ENCODE peak calls at places on chromosomes 6 and 20, in five cellular contexts. Q, N, M, B and F are unnamed samples.

GRCh38 chr6:150537481-150537880 is 62.2 kb upstream of the PLEKHG1 start:
- DNase-seq in Q (no peak), N (no peak), M (no peak), B (no peak), F (no peak)

GRCh38 chr6:31966997-31967925 is 4.7 kb downstream of the DXO start:
- DNase-seq in Q (no peak), N (no peak), M (no peak), B (no peak), F (no peak)

GRCh38 chr6:3227363-3228045 is at the start of gene TUBB2B:
- DNase-seq in Q (no peak), N (no peak), M (no peak), B (no peak), F (no peak)

GRCh38 chr6:111551521-111552231 is 54.0 kb downstream of the TRAF3IP2 start:
- DNase-seq in Q (no peak), N (peak; percentile 95), M (peak; percentile 83), B (no peak), F (peak; percentile 59)

GRCh38 chr6:149960488-149960887 is 3.3 kb upstream of the ULBP1 start:
- DNase-seq in Q (no peak), N (no peak), M (no peak), B (no peak), F (no peak)

GRCh38 chr6:4459032-4459431 is 317.2 kb upstream of the CDYL start:
- DNase-seq in Q (no peak), N (no peak), M (no peak), B (peak; percentile 21), F (no peak)

GRCh38 chr6:26312501-26313390 is 52.3 kb upstream of the BTN3A2 start:
- DNase-seq in Q (no peak), N (peak; percentile 70), M (peak; percentile 80), B (peak; percentile 87), F (peak; percentile 85)

GRCh38 chr20:58070664-58071499 is 157.6 kb downstream of the ANKRD60 start:
- DNase-seq in Q (no peak), N (no peak), M (no peak), B (peak; percentile 0), F (no peak)

GRCh38 chr6:33455051-33455450 is 675 bp downstream of the ZBTB9 start:
- DNase-seq in Q (no peak), N (no peak), M (no peak), B (no peak), F (no peak)

GRCh38 chr6:4291453-4292403 is 156.4 kb upstream of the ECI2 start:
- DNase-seq in Q (no peak), N (no peak), M (no peak), B (no peak), F (no peak)

GRCh38 chr6:130203370-130203769 is 19.4 kb downstream of the SAMD3 start:
- DNase-seq in Q (no peak), N (no peak), M (no peak), B (no peak), F (no peak)

GRCh38 chr6:17360564-17360963 is 32.8 kb upstream of the CAP2 start:
- DNase-seq in Q (no peak), N (no peak), M (no peak), B (no peak), F (no peak)
- TF ChIP-seq POLR2A in Q (no peak), N (no peak), M (no peak), B (no peak), F (no peak)

GRCh38 chr20:62735331-62735821 is 26.7 kb downstream of the NTSR1 start:
- DNase-seq in Q (no peak), N (no peak), M (no peak), B (no peak), F (peak; percentile 5)
- TF ChIP-seq POLR2A in Q (no peak), N (no peak), M (no peak), B (no peak), F (no peak)

GRCh38 chr6:43627008-43627825 is 1.8 kb downstream of the GTPBP2 start:
- DNase-seq in Q (no peak), N (peak; percentile 91), M (peak; percentile 80), B (peak; percentile 75), F (peak; percentile 77)

GRCh38 chr6:43629505-43630300 is 639 bp upstream of the GTPBP2 start:
- DNase-seq in Q (peak; percentile 96), N (peak; percentile 97), M (peak; percentile 97), B (peak; percentile 98), F (peak; percentile 97)

GRCh38 chr6:43630980-43631619 is 2.0 kb upstream of the GTPBP2 start:
- DNase-seq in Q (no peak), N (no peak), M (no peak), B (no peak), F (no peak)

GRCh38 chr6:43629104-43629504 is at the start of gene GTPBP2:
- DNase-seq in Q (peak; percentile 91), N (peak; percentile 99), M (peak; percentile 99), B (peak; percentile 99), F (peak; percentile 99)

DNA sequence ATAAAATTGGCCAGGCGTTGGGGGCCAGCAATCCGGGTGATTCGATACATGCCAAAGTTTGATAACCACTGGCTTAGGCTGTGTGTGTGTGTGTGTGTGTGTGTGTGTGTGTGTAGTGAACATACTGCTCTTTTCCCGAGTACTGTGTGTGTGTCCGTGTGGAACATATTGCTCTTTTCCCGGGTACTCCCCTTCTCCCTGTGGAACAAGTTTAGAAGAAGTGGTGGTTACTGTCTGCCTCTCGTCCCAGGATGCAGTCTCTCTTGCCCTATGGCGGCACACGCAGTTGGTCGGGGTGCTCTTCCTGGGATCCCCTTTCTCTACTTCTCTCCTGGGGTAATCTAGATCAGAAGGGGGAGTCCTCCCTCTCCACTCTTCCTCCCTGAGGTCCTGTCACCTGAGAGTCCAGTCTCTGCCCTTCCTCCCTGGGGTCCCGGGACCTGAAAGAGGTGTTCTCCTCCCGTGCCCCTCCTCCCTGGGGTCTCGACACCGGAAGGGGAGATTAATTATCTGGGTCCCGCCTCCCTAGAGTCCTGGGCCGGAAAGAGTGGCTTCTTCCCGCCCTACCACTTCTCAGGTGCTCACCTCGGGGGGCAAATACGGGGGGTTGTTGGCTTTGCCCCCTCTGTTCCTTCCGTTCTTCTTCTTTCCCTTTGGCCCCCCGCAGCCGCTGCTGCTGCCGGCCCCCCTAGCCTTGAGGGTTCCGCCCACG is 516 bp downstream of the GTPBP2 start:
- DNase-seq in Q (peak; percentile 53), N (peak; percentile 73), M (peak; percentile 62), B (peak; percentile 46), F (peak; percentile 62)
- TF ChIP-seq POLR2A in Q (peak; percentile 4), N (no peak), M (no peak), B (no peak), F (no peak)

DNA sequence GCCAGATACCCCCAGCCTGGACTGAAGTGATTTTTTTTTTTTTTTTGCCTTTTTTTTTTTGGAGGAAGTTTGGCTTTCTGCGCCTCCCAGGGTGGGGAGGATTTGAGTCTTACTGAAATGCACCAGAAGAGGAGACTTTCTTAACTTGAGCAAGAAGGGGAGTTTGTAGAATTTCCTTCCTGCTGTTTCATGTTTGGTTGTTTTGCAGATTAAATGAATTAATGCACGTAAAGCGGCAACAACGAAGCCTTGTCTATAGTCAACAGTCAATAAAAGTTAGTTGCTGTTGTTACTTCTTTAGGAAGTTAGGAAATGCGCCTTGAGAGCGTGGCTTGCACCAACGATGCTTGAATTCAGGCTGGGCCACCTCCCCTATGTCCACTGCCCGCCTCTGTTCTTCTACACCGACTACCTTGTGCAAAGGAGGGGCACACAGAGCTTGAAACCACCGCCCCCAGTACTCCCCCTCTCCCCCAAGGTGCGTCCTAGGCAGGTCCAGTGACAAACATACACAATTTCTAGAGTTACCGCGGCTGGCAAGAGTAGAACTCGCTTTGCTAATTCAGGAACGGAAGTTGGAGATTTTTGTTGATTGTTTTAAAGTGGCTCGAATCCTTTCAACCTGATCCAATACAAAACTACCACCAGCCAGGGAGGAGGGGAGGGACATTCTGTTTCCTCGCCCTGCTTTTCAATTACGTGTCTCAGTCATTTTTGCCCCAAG is 828 bp upstream of the CYP24A1 start:
- DNase-seq in Q (no peak), N (no peak), M (no peak), B (no peak), F (no peak)
- TF ChIP-seq POLR2A in Q (no peak), N (no peak), M (no peak), B (no peak), F (no peak)

GRCh38 chr20:4720121-4720976 is 1.4 kb upstream of the PRND start:
- DNase-seq in Q (peak; percentile 79), N (peak; percentile 64), M (peak; percentile 70), B (peak; percentile 79), F (peak; percentile 83)
- TF ChIP-seq POLR2A in Q (no peak), N (no peak), M (no peak), B (no peak), F (no peak)

DNA sequence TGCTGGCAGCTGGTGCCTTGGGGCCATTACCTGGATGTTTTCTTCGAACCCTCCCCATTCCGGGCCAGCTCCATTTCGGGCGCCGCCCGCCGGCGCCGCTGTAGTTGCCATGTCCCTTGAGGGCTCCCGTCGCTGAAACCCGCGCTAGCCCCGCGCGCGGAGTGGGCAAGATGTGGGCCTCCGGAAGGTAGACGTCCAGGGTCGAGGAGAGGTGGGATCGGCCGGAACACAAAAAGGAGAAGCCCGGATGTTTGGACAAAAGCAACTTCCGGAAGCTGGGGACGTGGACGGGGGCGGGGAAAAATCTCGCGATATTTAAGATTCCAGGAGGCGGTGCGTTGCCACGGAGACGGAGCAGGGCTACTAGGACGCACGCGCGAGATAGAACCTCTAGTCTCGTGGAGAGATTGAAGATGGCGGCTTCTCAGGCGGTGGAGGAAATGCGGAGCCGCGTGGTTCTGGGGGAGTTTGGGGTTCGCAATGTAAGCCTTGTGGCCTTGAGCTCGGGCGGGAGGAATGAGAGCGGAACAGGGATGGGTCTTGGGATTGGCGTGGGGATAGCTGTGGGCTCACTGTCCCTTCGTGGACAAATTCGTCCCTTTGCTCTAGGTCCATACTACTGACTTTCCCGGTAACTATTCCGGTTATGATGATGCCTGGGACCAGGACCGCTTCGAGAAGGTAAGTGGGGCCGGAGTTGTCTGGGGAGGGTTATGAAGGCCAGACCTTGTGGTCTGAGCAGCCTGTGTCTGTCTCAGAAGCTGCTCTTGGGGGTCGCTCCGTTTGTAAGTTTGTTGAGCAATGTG is at the start of the genes POLR1C and YIPF3:
- DNase-seq in Q (peak; percentile 93), N (peak; percentile 99), M (peak; percentile 99), B (peak; percentile 99), F (peak; percentile 98)
- TF ChIP-seq POLR2A in Q (peak; percentile 96), N (no peak), M (peak; percentile 72), B (no peak), F (peak; percentile 70)

DNA sequence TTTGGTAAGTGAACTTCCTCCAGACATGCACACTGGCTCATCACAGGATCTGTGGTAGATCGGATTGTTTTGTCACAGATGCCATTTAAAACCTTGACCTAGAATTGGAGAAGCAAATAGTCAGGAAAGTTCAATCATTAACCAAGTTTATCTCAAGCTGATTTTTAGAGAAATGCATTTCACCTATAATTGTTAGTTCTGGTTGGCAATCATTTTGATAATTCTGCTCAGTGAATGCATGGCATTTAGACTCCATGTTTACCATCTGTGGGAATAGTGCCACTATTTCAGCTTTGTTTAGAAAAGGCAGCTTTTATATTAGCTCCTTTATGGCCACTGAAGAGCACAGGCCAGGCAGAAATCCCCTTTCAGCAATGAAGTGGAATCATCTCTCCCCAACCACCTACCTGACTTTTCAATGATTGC is 73.9 kb upstream of the IPCEF1 start:
- DNase-seq in Q (no peak), N (no peak), M (no peak), B (no peak), F (no peak)
- TF ChIP-seq POLR2A in Q (no peak), N (no peak), M (no peak), B (no peak), F (no peak)